ENCODE peak calls at places on chromosomes 6 and 20, in eight cellular contexts. E, P, U, Z, Y, O, G and F are unnamed samples.
A peak's percentile ranks its signal among the peaks of the same experiment; 100 is the strongest.

GRCh38 chr6:55448446-55448845 is 121.2 kb downstream of the GFRAL start:
- DNase-seq in E (no peak), P (no peak), U (no peak), Z (no peak), Y (no peak), O (no peak), G (no peak), F (no peak)

GRCh38 chr6:85126448-85127178 is 323.3 kb upstream of the NT5E start:
- DNase-seq in E (no peak), P (no peak), U (peak; percentile 73), Z (no peak), Y (no peak), O (peak; percentile 62), G (peak; percentile 47), F (no peak)

GRCh38 chr6:74357329-74357728 is 661.3 kb downstream of the CD109 start:
- DNase-seq in E (no peak), P (no peak), U (peak; percentile 49), Z (no peak), Y (no peak), O (peak; percentile 43), G (no peak), F (no peak)

GRCh38 chr20:51100617-51101016 is 77.7 kb upstream of the KCNG1 start:
- DNase-seq in E (no peak), P (no peak), U (no peak), Z (no peak), Y (no peak), O (no peak), G (no peak), F (no peak)

GRCh38 chr20:46164166-46164565 is 46.1 kb downstream of the CD40 start:
- DNase-seq in E (no peak), P (no peak), U (no peak), Z (no peak), Y (no peak), O (no peak), G (no peak), F (no peak)

GRCh38 chr6:158064725-158065251 is 83.1 kb downstream of the SYNJ2 start:
- DNase-seq in E (no peak), P (no peak), U (no peak), Z (no peak), Y (no peak), O (no peak), G (no peak), F (peak; percentile 68)

GRCh38 chr6:88365230-88365629 is 199.1 kb upstream of the CNR1 start:
- DNase-seq in E (no peak), P (no peak), U (peak; percentile 71), Z (no peak), Y (no peak), O (no peak), G (no peak), F (no peak)

GRCh38 chr20:43565758-43566104 is 6.9 kb downstream of the SGK2 start:
- DNase-seq in E (no peak), P (no peak), U (no peak), Z (no peak), Y (no peak), O (no peak), G (no peak), F (no peak)

GRCh38 chr6:109009761-109010612 is 84.7 kb downstream of the SESN1 start:
- DNase-seq in E (no peak), P (no peak), U (no peak), Z (no peak), Y (no peak), O (no peak), G (no peak), F (no peak)

GRCh38 chr6:122717350-122717749 is 62.2 kb upstream of the FABP7 start:
- DNase-seq in E (no peak), P (no peak), U (no peak), Z (no peak), Y (no peak), O (no peak), G (no peak), F (no peak)

GRCh38 chr6:69179681-69180080 is 544.6 kb downstream of the ADGRB3 start:
- DNase-seq in E (no peak), P (no peak), U (peak; percentile 12), Z (no peak), Y (no peak), O (no peak), G (no peak), F (no peak)